ENCODE peak calls at places on chromosome 4, in four cellular contexts. One of them, this sample, is unnamed.

GRCh38 chr4:98794565-98795205 is 134.2 kb downstream of the EIF4E start:
- DNase-seq in heart left ventricle: no peak
- DNase-seq in uterus: no peak
- DNase-seq in CD4-positive, alpha-beta T cell: no peak
- DNase-seq in this sample: no peak

GRCh38 chr4:5635826-5636196 is 72.5 kb downstream of the EVC2 start:
- DNase-seq in uterus: no peak
- DNase-seq in CD4-positive, alpha-beta T cell: no peak
- DNase-seq in heart left ventricle: no peak
- DNase-seq in this sample: no peak

GRCh38 chr4:15366660-15367059 is 61.2 kb upstream of the C1QTNF7 start:
- DNase-seq in CD4-positive, alpha-beta T cell: no peak
- DNase-seq in uterus: no peak
- DNase-seq in heart left ventricle: no peak
- DNase-seq in this sample: no peak

GRCh38 chr4:79325436-79325835 is 425 bp downstream of the NAA11 start:
- DNase-seq in uterus: no peak
- DNase-seq in CD4-positive, alpha-beta T cell: no peak
- DNase-seq in heart left ventricle: no peak
- DNase-seq in this sample: no peak

GRCh38 chr4:120714581-120714980 is 207.9 kb downstream of the PRDM5 start:
- DNase-seq in CD4-positive, alpha-beta T cell: no peak
- DNase-seq in uterus: no peak
- DNase-seq in heart left ventricle: no peak
- DNase-seq in this sample: no peak

GRCh38 chr4:5893013-5893580 is at the start of gene CRMP1:
- DNase-seq in uterus: no peak
- DNase-seq in heart left ventricle: no peak
- DNase-seq in CD4-positive, alpha-beta T cell: no peak
- DNase-seq in this sample: no peak

GRCh38 chr4:86033171-86033570 is 326.7 kb downstream of the MAPK10 start:
- DNase-seq in heart left ventricle: peak; percentile 70
- DNase-seq in CD4-positive, alpha-beta T cell: no peak
- DNase-seq in uterus: peak; percentile 59
- DNase-seq in this sample: no peak

GRCh38 chr4:8817081-8817812 is 54.4 kb downstream of the HMX1 start:
- DNase-seq in CD4-positive, alpha-beta T cell: no peak
- DNase-seq in heart left ventricle: no peak
- DNase-seq in uterus: no peak
- DNase-seq in this sample: peak; percentile 30

GRCh38 chr4:101066586-101066985 is 280.7 kb downstream of the PPP3CA start:
- DNase-seq in CD4-positive, alpha-beta T cell: no peak
- DNase-seq in heart left ventricle: no peak
- DNase-seq in uterus: no peak
- DNase-seq in this sample: no peak

GRCh38 chr4:12712648-12713339 is 771.3 kb downstream of the RAB28 start:
- DNase-seq in heart left ventricle: no peak
- DNase-seq in uterus: no peak
- DNase-seq in CD4-positive, alpha-beta T cell: no peak
- DNase-seq in this sample: no peak

GRCh38 chr4:123787710-123788109 is 391.1 kb downstream of the SPRY1 start:
- DNase-seq in heart left ventricle: no peak
- DNase-seq in CD4-positive, alpha-beta T cell: no peak
- DNase-seq in uterus: no peak
- DNase-seq in this sample: no peak

GRCh38 chr4:1685604-1686150 is 1.6 kb upstream of the FAM53A start:
- DNase-seq in heart left ventricle: no peak
- DNase-seq in uterus: no peak
- DNase-seq in CD4-positive, alpha-beta T cell: no peak
- DNase-seq in this sample: no peak

GRCh38 chr4:149831656-149832208 is 16.1 kb upstream of the IQCM start:
- DNase-seq in heart left ventricle: no peak
- DNase-seq in CD4-positive, alpha-beta T cell: no peak
- DNase-seq in uterus: no peak
- DNase-seq in this sample: no peak

GRCh38 chr4:99290848-99291786 is at the start of gene ADH1A:
- DNase-seq in heart left ventricle: no peak
- DNase-seq in CD4-positive, alpha-beta T cell: no peak
- DNase-seq in uterus: no peak
- DNase-seq in this sample: no peak

GRCh38 chr4:93649828-93650227 is 178.7 kb upstream of the ATOH1 start:
- DNase-seq in CD4-positive, alpha-beta T cell: no peak
- DNase-seq in heart left ventricle: no peak
- DNase-seq in uterus: no peak
- DNase-seq in this sample: no peak

GRCh38 chr4:119659576-119659975 is 31.0 kb upstream of the PDE5A start:
- DNase-seq in CD4-positive, alpha-beta T cell: no peak
- DNase-seq in uterus: no peak
- DNase-seq in heart left ventricle: no peak
- DNase-seq in this sample: no peak

GRCh38 chr4:17197070-17197469 is 298.6 kb upstream of the LDB2 start:
- DNase-seq in uterus: no peak
- DNase-seq in CD4-positive, alpha-beta T cell: no peak
- DNase-seq in heart left ventricle: peak; percentile 33
- DNase-seq in this sample: no peak

GRCh38 chr4:188658958-188659522 is 519.8 kb downstream of the TRIML1 start:
- DNase-seq in CD4-positive, alpha-beta T cell: no peak
- DNase-seq in heart left ventricle: no peak
- DNase-seq in uterus: no peak
- DNase-seq in this sample: no peak

GRCh38 chr4:41853973-41854372 is 81.3 kb upstream of the TMEM33 start:
- DNase-seq in heart left ventricle: no peak
- DNase-seq in CD4-positive, alpha-beta T cell: no peak
- DNase-seq in uterus: no peak
- DNase-seq in this sample: no peak
- TF ChIP-seq CTCF in heart left ventricle: no peak
- TF ChIP-seq CTCF in CD4-positive, alpha-beta T cell: no peak
- TF ChIP-seq CTCF in uterus: no peak
- TF ChIP-seq CTCF in this sample: no peak

GRCh38 chr4:143178923-143179322 is 5.8 kb upstream of the USP38 start:
- DNase-seq in uterus: no peak
- DNase-seq in CD4-positive, alpha-beta T cell: no peak
- DNase-seq in heart left ventricle: no peak
- DNase-seq in this sample: no peak
- TF ChIP-seq CTCF in uterus: no peak
- TF ChIP-seq CTCF in CD4-positive, alpha-beta T cell: no peak
- TF ChIP-seq CTCF in heart left ventricle: no peak
- TF ChIP-seq CTCF in this sample: no peak

DNA sequence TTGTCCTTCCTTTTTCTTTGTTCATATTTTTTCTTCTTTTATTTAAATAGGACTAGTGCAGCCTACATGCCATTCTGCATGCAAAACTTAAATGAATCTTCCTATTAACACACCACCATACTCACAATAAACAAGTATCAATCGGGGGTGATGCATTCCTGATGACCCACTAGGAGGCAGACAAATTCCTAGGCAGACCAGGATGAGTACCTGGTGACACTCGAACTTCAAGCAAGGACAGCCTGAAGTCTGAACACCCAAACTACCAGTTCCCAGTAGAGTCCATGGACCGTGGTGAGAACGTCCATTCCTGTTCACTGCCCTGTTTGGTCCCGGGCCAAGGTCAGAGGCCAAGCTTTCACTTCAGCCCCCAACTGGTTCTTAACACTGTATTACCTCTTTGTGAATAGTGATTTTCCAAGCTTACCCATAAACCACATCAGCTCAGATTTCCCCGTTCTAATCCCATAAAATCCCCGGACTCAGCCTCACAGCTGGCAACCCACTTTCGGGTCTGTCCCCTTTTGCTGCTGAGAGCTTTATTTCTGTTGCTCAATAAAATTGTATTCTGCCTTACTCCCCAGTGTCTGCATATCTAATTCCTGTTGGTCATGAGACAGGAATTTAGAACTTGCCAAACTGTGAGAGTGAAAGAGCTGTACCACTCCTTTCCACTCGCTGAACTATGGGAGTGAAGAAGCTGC is 1286.6 kb downstream of the FSTL5 start:
- DNase-seq in CD4-positive, alpha-beta T cell: no peak
- DNase-seq in heart left ventricle: no peak
- DNase-seq in uterus: no peak
- DNase-seq in this sample: no peak
- TF ChIP-seq CTCF in CD4-positive, alpha-beta T cell: no peak
- TF ChIP-seq CTCF in heart left ventricle: no peak
- TF ChIP-seq CTCF in uterus: no peak
- TF ChIP-seq CTCF in this sample: no peak

GRCh38 chr4:113636438-113636818 is 125.1 kb downstream of the CAMK2D start:
- DNase-seq in uterus: no peak
- DNase-seq in CD4-positive, alpha-beta T cell: no peak
- DNase-seq in heart left ventricle: no peak
- DNase-seq in this sample: no peak
- TF ChIP-seq CTCF in uterus: no peak
- TF ChIP-seq CTCF in CD4-positive, alpha-beta T cell: peak; percentile 28
- TF ChIP-seq CTCF in heart left ventricle: no peak
- TF ChIP-seq CTCF in this sample: peak; percentile 21

GRCh38 chr4:144787365-144788263 is 141.7 kb downstream of the HHIP start:
- DNase-seq in heart left ventricle: no peak
- DNase-seq in uterus: no peak
- DNase-seq in CD4-positive, alpha-beta T cell: no peak
- DNase-seq in this sample: no peak
- TF ChIP-seq CTCF in heart left ventricle: peak; percentile 59
- TF ChIP-seq CTCF in uterus: peak; percentile 22
- TF ChIP-seq CTCF in CD4-positive, alpha-beta T cell: peak; percentile 20
- TF ChIP-seq CTCF in this sample: no peak

GRCh38 chr4:186095406-186095805 is 9.1 kb upstream of the FAM149A start:
- DNase-seq in uterus: no peak
- DNase-seq in CD4-positive, alpha-beta T cell: no peak
- DNase-seq in heart left ventricle: no peak
- DNase-seq in this sample: no peak

GRCh38 chr4:186088516-186088915 is 16.0 kb upstream of the FAM149A start:
- DNase-seq in CD4-positive, alpha-beta T cell: no peak
- DNase-seq in heart left ventricle: no peak
- DNase-seq in uterus: no peak
- DNase-seq in this sample: no peak

GRCh38 chr4:186096681-186097080 is 7.8 kb upstream of the FAM149A start:
- DNase-seq in uterus: peak; percentile 28
- DNase-seq in heart left ventricle: no peak
- DNase-seq in CD4-positive, alpha-beta T cell: no peak
- DNase-seq in this sample: no peak

GRCh38 chr4:186097386-186097785 is 7.1 kb upstream of the FAM149A start:
- DNase-seq in CD4-positive, alpha-beta T cell: no peak
- DNase-seq in uterus: no peak
- DNase-seq in heart left ventricle: no peak
- DNase-seq in this sample: no peak

DNA sequence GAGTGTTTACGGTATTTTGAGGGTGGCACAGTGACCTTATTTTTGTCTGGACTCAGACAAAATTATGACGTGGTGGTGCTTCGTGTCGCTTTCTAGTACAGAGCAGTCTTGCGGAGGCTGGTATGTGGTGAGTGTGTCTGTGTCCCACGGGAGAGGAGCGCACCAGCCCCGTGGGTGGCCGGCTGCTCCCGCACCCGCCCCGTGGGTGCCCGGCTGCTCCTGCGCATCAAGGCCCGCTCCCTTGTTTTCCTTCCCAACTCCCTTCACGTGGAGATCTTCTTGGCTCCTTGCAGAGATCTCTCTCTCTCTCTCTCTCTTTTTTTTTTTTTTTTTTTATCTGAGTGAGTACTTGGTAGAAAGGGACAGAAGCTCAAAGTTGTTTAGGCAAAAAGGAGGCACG is 12.2 kb upstream of the FAM149A start:
- DNase-seq in heart left ventricle: no peak
- DNase-seq in uterus: no peak
- DNase-seq in CD4-positive, alpha-beta T cell: no peak
- DNase-seq in this sample: no peak
- TF ChIP-seq CTCF in heart left ventricle: no peak
- TF ChIP-seq CTCF in uterus: no peak
- TF ChIP-seq CTCF in CD4-positive, alpha-beta T cell: no peak
- TF ChIP-seq CTCF in this sample: no peak

GRCh38 chr4:36823199-36823967 is 421.2 kb upstream of the NWD2 start:
- DNase-seq in uterus: no peak
- DNase-seq in heart left ventricle: no peak
- DNase-seq in CD4-positive, alpha-beta T cell: no peak
- DNase-seq in this sample: no peak

DNA sequence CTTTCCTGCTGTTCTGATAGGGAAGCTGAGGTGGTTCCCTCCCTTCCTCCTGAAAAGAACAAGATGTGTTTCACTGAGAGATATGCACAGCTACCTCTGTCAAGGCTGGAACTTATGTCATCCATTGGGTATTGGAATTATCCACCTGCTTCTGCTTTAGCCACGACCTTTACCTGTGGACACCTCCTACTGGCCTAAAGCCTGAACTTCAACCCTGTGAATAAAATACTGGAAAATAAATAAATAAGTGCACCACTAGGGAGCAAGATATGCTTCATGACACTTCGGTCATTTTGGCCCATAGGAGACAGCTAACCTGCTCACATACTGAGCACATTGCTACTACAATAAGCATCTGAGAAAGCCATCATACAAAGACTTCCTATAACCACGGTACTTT is 419.9 kb upstream of the NWD2 start:
- DNase-seq in CD4-positive, alpha-beta T cell: no peak
- DNase-seq in uterus: no peak
- DNase-seq in heart left ventricle: no peak
- DNase-seq in this sample: no peak
- TF ChIP-seq CTCF in CD4-positive, alpha-beta T cell: no peak
- TF ChIP-seq CTCF in uterus: no peak
- TF ChIP-seq CTCF in heart left ventricle: no peak
- TF ChIP-seq CTCF in this sample: no peak

GRCh38 chr4:7699040-7699439 is 240.6 kb downstream of the AFAP1 start:
- DNase-seq in uterus: peak; percentile 75
- DNase-seq in heart left ventricle: no peak
- DNase-seq in CD4-positive, alpha-beta T cell: no peak
- DNase-seq in this sample: no peak

GRCh38 chr4:7697821-7698220 is 241.8 kb downstream of the AFAP1 start:
- DNase-seq in uterus: no peak
- DNase-seq in CD4-positive, alpha-beta T cell: no peak
- DNase-seq in heart left ventricle: no peak
- DNase-seq in this sample: no peak

GRCh38 chr4:7699825-7700224 is 239.8 kb downstream of the AFAP1 start:
- DNase-seq in heart left ventricle: no peak
- DNase-seq in CD4-positive, alpha-beta T cell: no peak
- DNase-seq in uterus: no peak
- DNase-seq in this sample: no peak

GRCh38 chr4:7697326-7697725 is 242.3 kb downstream of the AFAP1 start:
- DNase-seq in heart left ventricle: no peak
- DNase-seq in uterus: no peak
- DNase-seq in CD4-positive, alpha-beta T cell: no peak
- DNase-seq in this sample: no peak

DNA sequence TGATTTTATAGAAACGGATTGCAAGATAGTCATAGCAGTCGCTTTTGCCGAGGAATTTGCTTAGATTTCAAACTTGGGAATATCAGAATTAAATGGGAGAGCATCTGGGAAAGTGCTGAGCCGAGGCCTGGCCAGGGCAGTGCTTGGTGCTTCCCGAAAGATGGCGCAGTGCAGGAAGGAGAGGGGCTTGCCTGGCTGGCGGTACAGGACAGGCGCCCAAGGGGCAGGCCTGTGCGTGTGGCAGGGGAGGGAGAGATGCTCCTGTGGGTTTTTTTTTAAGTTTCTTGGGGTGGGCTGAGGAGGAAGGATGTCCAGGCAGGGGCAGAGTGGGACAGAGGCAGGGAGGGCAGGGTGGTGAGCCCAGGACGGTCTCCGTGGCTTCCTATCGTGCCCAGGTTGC is 241.1 kb downstream of the AFAP1 start:
- DNase-seq in uterus: no peak
- DNase-seq in heart left ventricle: no peak
- DNase-seq in CD4-positive, alpha-beta T cell: no peak
- DNase-seq in this sample: no peak
- TF ChIP-seq CTCF in uterus: no peak
- TF ChIP-seq CTCF in heart left ventricle: peak; percentile 20
- TF ChIP-seq CTCF in CD4-positive, alpha-beta T cell: no peak
- TF ChIP-seq CTCF in this sample: no peak

GRCh38 chr4:135032670-135033069 is 831.1 kb upstream of the PABPC4L start:
- DNase-seq in uterus: no peak
- DNase-seq in CD4-positive, alpha-beta T cell: no peak
- DNase-seq in heart left ventricle: no peak
- DNase-seq in this sample: no peak
- TF ChIP-seq CTCF in uterus: no peak
- TF ChIP-seq CTCF in CD4-positive, alpha-beta T cell: no peak
- TF ChIP-seq CTCF in heart left ventricle: no peak
- TF ChIP-seq CTCF in this sample: no peak

This sample was measured in CD14-positive monocyte.